ENCODE peak calls at places on chromosomes 11 and 22, in nine cellular contexts. J is foreskin fibroblast, Q is AG09309, X is NCI-H1930, W is posterior vena cava, K is AG04450, I is H4, M is NCI-H146, Y is COR-L47. D is an unnamed sample.

GRCh38 chr22:32097018-32097417 is 54.0 kb downstream of the SLC5A1 start:
- DNase-seq in J (no peak), Q (no peak), X (no peak), W (no peak), K (no peak), I (no peak), M (no peak), Y (no peak), D (no peak)

GRCh38 chr11:28763876-28764275 is 655.7 kb downstream of the METTL15 start:
- DNase-seq in J (no peak), Q (no peak), X (no peak), W (no peak), K (no peak), I (no peak), M (no peak), Y (no peak), D (no peak)

GRCh38 chr11:68003846-68004550 is at the start of gene UNC93B1:
- DNase-seq in J (peak), Q (no peak), X (no peak), W (peak), K (no peak), I (peak), M (peak), Y (no peak), D (peak)

GRCh38 chr11:7673724-7674434 is 579 bp upstream of the CYB5R2 start:
- DNase-seq in J (no peak), Q (no peak), X (peak), W (no peak), K (no peak), I (no peak), M (no peak), Y (no peak), D (peak)

GRCh38 chr11:95715777-95716241 is 73.8 kb downstream of the FAM76B start:
- DNase-seq in J (no peak), Q (no peak), X (no peak), W (no peak), K (no peak), I (peak), M (no peak), Y (no peak), D (no peak)

GRCh38 chr11:111335596-111335995 is 37.2 kb downstream of the POU2AF3 start:
- DNase-seq in J (no peak), Q (no peak), X (no peak), W (no peak), K (no peak), I (no peak), M (no peak), Y (no peak), D (no peak)

GRCh38 chr22:18091478-18091877 is 13.7 kb downstream of the PEX26 start:
- DNase-seq in J (no peak), Q (no peak), X (no peak), W (no peak), K (no peak), I (no peak), M (no peak), Y (no peak), D (no peak)

GRCh38 chr11:4704054-4704789 is at the start of gene MMP26:
- DNase-seq in J (no peak), Q (no peak), X (peak), W (no peak), K (no peak), I (no peak), M (peak), Y (peak), D (no peak)

GRCh38 chr11:119791701-119792151 is 62.7 kb upstream of the NECTIN1 start:
- DNase-seq in J (no peak), Q (peak), X (no peak), W (peak), K (no peak), I (peak), M (peak), Y (peak), D (no peak)

GRCh38 chr11:117930668-117931330 is 1.6 kb upstream of the TMPRSS13 start:
- DNase-seq in J (no peak), Q (no peak), X (no peak), W (peak), K (no peak), I (no peak), M (no peak), Y (no peak), D (no peak)

GRCh38 chr11:6833329-6833728 is 12.2 kb upstream of the OR10A5 start:
- DNase-seq in J (no peak), Q (no peak), X (no peak), W (no peak), K (no peak), I (no peak), M (peak), Y (no peak), D (no peak)

GRCh38 chr22:17606472-17606871 is 22.1 kb downstream of the ATP6V1E1 start:
- DNase-seq in J (peak), Q (no peak), X (no peak), W (no peak), K (peak), I (no peak), M (no peak), Y (no peak), D (no peak)

GRCh38 chr11:66116576-66117361 is 46.7 kb downstream of the PACS1 start:
- DNase-seq in J (no peak), Q (no peak), X (no peak), W (no peak), K (no peak), I (no peak), M (no peak), Y (no peak), D (no peak)

GRCh38 chr22:22520020-22520656 is at the start of gene ZNF280A:
- DNase-seq in J (peak), Q (no peak), X (no peak), W (no peak), K (no peak), I (no peak), M (peak), Y (no peak), D (no peak)

GRCh38 chr11:120801801-120802689 is 221.9 kb upstream of the TBCEL start:
- DNase-seq in J (peak), Q (peak), X (peak), W (no peak), K (peak), I (peak), M (peak), Y (peak), D (peak)

GRCh38 chr11:36540998-36541397 is 26.8 kb upstream of the RAG1 start:
- DNase-seq in J (peak), Q (peak), X (no peak), W (no peak), K (no peak), I (peak), M (peak), Y (peak), D (peak)

GRCh38 chr11:2599561-2600189 is 100.1 kb downstream of the KCNQ1OT1 start:
- DNase-seq in J (no peak), Q (no peak), X (no peak), W (no peak), K (no peak), I (no peak), M (no peak), Y (no peak), D (no peak)

GRCh38 chr22:20324139-20324516 is 4.3 kb upstream of the DGCR6L start:
- DNase-seq in J (no peak), Q (no peak), X (no peak), W (no peak), K (no peak), I (no peak), M (no peak), Y (no peak), D (no peak)

GRCh38 chr11:43833657-43834073 is 47.0 kb upstream of the ALKBH3 start:
- DNase-seq in J (no peak), Q (no peak), X (peak), W (no peak), K (peak), I (no peak), M (peak), Y (peak), D (peak)

GRCh38 chr22:40792451-40792850 is 26.7 kb downstream of the SLC25A17 start:
- DNase-seq in J (no peak), Q (no peak), X (no peak), W (no peak), K (no peak), I (no peak), M (no peak), Y (no peak), D (no peak)

GRCh38 chr11:65573391-65574146 is 1.2 kb downstream of the FAM89B start:
- DNase-seq in J (no peak), Q (no peak), X (no peak), W (no peak), K (no peak), I (no peak), M (peak), Y (no peak), D (no peak)

GRCh38 chr11:43316451-43316850 is 4.7 kb downstream of the API5 start:
- DNase-seq in J (no peak), Q (no peak), X (no peak), W (no peak), K (no peak), I (peak), M (no peak), Y (no peak), D (no peak)

GRCh38 chr11:2621919-2622318 is 77.9 kb downstream of the KCNQ1OT1 start:
- DNase-seq in J (no peak), Q (no peak), X (no peak), W (no peak), K (no peak), I (no peak), M (no peak), Y (no peak), D (no peak)

GRCh38 chr11:62613275-62613864 is 313 bp downstream of the ROM1 start:
- DNase-seq in J (no peak), Q (no peak), X (no peak), W (peak), K (no peak), I (no peak), M (no peak), Y (no peak), D (no peak)

GRCh38 chr22:32761251-32761903 is 40.1 kb upstream of the TIMP3 start:
- DNase-seq in J (peak), Q (peak), X (no peak), W (no peak), K (peak), I (peak), M (no peak), Y (no peak), D (no peak)

GRCh38 chr11:2368178-2368850 is 8.8 kb upstream of the CD81 start:
- DNase-seq in J (no peak), Q (no peak), X (no peak), W (peak), K (no peak), I (no peak), M (no peak), Y (no peak), D (no peak)

GRCh38 chr11:126139541-126140091 is 71.8 kb downstream of the RPUSD4 start:
- DNase-seq in J (no peak), Q (no peak), X (no peak), W (peak), K (no peak), I (no peak), M (no peak), Y (no peak), D (peak)

GRCh38 chr11:132312161-132312560 is 941.7 kb downstream of the NTM start:
- DNase-seq in J (peak), Q (peak), X (no peak), W (no peak), K (peak), I (no peak), M (no peak), Y (no peak), D (no peak)

GRCh38 chr11:123474994-123475393 is 44.9 kb downstream of the GRAMD1B start:
- DNase-seq in J (peak), Q (peak), X (no peak), W (no peak), K (no peak), I (no peak), M (no peak), Y (no peak), D (no peak)

GRCh38 chr11:116731097-116731761 is 41.6 kb downstream of the BUD13 start:
- DNase-seq in J (no peak), Q (no peak), X (no peak), W (peak), K (no peak), I (no peak), M (peak), Y (peak), D (no peak)

GRCh38 chr11:31702966-31703365 is 108.2 kb downstream of the PAX6 start:
- DNase-seq in J (peak), Q (no peak), X (no peak), W (no peak), K (no peak), I (peak), M (peak), Y (no peak), D (peak)

GRCh38 chr11:75147191-75147874 is 3.6 kb upstream of the SLCO2B1 start:
- DNase-seq in J (no peak), Q (no peak), X (no peak), W (no peak), K (no peak), I (no peak), M (no peak), Y (no peak), D (no peak)

GRCh38 chr11:7437706-7438105 is 47.6 kb upstream of the OLFML1 start:
- DNase-seq in J (no peak), Q (peak), X (no peak), W (no peak), K (no peak), I (peak), M (no peak), Y (no peak), D (peak)

GRCh38 chr22:42214625-42215415 is 55.6 kb downstream of the TCF20 start:
- DNase-seq in J (no peak), Q (no peak), X (no peak), W (no peak), K (no peak), I (no peak), M (no peak), Y (no peak), D (no peak)

GRCh38 chr11:106457727-106458126 is 380.3 kb downstream of the AASDHPPT start:
- DNase-seq in J (peak), Q (peak), X (no peak), W (no peak), K (peak), I (no peak), M (no peak), Y (no peak), D (peak)

GRCh38 chr22:44057411-44057987 is 33.4 kb downstream of the PARVB start:
- DNase-seq in J (no peak), Q (no peak), X (no peak), W (no peak), K (no peak), I (no peak), M (no peak), Y (no peak), D (no peak)

D was measured in HCEC 1CT.